ENCODE peak calls at places on chromosomes 13 and 19, in nine cellular contexts. Y is astrocyte of the spinal cord; Z is stimulated activated CD4-positive, alpha-beta T cell treated with anti-CD3 and anti-CD28 coated beads, Interleukin-4, amount 100 ng/mL, for 1 hour; N is NCI-H345; C is NCI-H1694; Q is small intestine; U is NCI-H1436 treated with DMSO at 0.1 percent for 48 hours; S is HuH-7; O is GM10248. D is an unnamed sample.
A peak's percentile ranks its signal among the peaks of the same experiment; 100 is the strongest.

GRCh38 chr13:24224232-24224680 is 63.7 kb downstream of the SPATA13 start:
- DNase-seq in S (no peak), Y (no peak), N (no peak), C (no peak), U (no peak), O (no peak), Q (no peak), Z (no peak), D (no peak)

GRCh38 chr19:31127132-31127967 is 221.9 kb downstream of the TSHZ3 start:
- DNase-seq in N (no peak), U (no peak), Q (no peak), Y (peak; percentile 98), Z (no peak), C (no peak), S (no peak), O (no peak), D (no peak)

GRCh38 chr19:11942843-11943108 is 17.9 kb downstream of the ZNF700 start:
- DNase-seq in S (no peak), O (no peak), Z (no peak), N (no peak), U (no peak), C (no peak), Y (peak; percentile 22), Q (no peak), D (no peak)

GRCh38 chr19:50906217-50906616 is 5.0 kb downstream of the KLK4 start:
- DNase-seq in Z (peak; percentile 33), O (peak; percentile 46), C (no peak), S (peak; percentile 30), Q (peak; percentile 22), Y (no peak), U (no peak), N (no peak), D (no peak)

GRCh38 chr19:1672038-1672768 is 19.8 kb upstream of the TCF3 start:
- DNase-seq in Z (peak; percentile 73), N (no peak), U (no peak), C (no peak), S (peak; percentile 52), O (peak; percentile 78), Q (no peak), Y (no peak), D (peak; percentile 68)

GRCh38 chr13:109694972-109695371 is 91.4 kb downstream of the IRS2 start:
- DNase-seq in U (no peak), Z (no peak), C (no peak), Q (no peak), S (no peak), N (no peak), Y (no peak), O (no peak), D (no peak)

GRCh38 chr13:80469841-80470378 is 129.0 kb upstream of the SPRY2 start:
- DNase-seq in U (no peak), S (no peak), C (no peak), Q (peak; percentile 8), Y (peak; percentile 92), N (no peak), Z (no peak), O (no peak), D (no peak)

GRCh38 chr19:55690109-55690768 is 15.2 kb downstream of the EPN1 start:
- DNase-seq in S (no peak), U (no peak), Q (no peak), N (no peak), C (no peak), O (no peak), Z (no peak), Y (no peak), D (no peak)

GRCh38 chr19:48656840-48657474 is 11.0 kb upstream of the CA11 start:
- DNase-seq in Q (peak; percentile 36), C (peak; percentile 33), N (no peak), O (no peak), Y (peak; percentile 76), U (no peak), Z (no peak), S (no peak), D (no peak)

GRCh38 chr13:102548811-102549210 is 48.0 kb upstream of the TPP2 start:
- DNase-seq in O (no peak), Y (no peak), S (no peak), N (no peak), U (no peak), Q (no peak), Z (no peak), C (no peak), D (no peak)

GRCh38 chr13:27794075-27794691 is 1.9 kb downstream of the GSX1 start:
- DNase-seq in Q (no peak), N (no peak), C (no peak), U (no peak), Y (no peak), Z (no peak), O (no peak), S (no peak), D (no peak)

GRCh38 chr19:44625531-44626066 is 12.2 kb downstream of the IGSF23 start:
- DNase-seq in S (no peak), Z (no peak), Y (no peak), U (no peak), N (no peak), Q (no peak), O (no peak), C (no peak), D (no peak)

GRCh38 chr13:29909975-29910674 is 59.7 kb upstream of the UBL3 start:
- DNase-seq in Z (no peak), U (no peak), Q (no peak), O (no peak), S (no peak), C (no peak), N (no peak), Y (peak; percentile 53), D (no peak)

GRCh38 chr19:19428746-19429145 is 23.3 kb downstream of the GATAD2A start:
- DNase-seq in Z (no peak), O (no peak), N (no peak), C (no peak), U (no peak), Q (no peak), S (no peak), Y (no peak), D (no peak)